ENCODE peak calls at places on chromosomes 1 and 21, in four cellular contexts. One of them, this sample, is unnamed.

GRCh38 chr1:185646202-185646683 is 87.9 kb upstream of the HMCN1 start:
- DNase-seq in retinal pigment epithelial cell: peak
- DNase-seq in DMS153: peak
- DNase-seq in stimulated activated CD4-positive, alpha-beta T cell treated with anti-CD3 and anti-CD28 coated beads, TNF-alpha, amount 100 ng/mL, for 1 hour: no peak
- DNase-seq in this sample: peak

GRCh38 chr21:30257773-30258172 is 25.0 kb downstream of the KRTAP24-1 start:
- DNase-seq in stimulated activated CD4-positive, alpha-beta T cell treated with anti-CD3 and anti-CD28 coated beads, TNF-alpha, amount 100 ng/mL, for 1 hour: no peak
- DNase-seq in DMS153: no peak
- DNase-seq in retinal pigment epithelial cell: no peak
- DNase-seq in this sample: no peak

GRCh38 chr1:156126043-156126700 is 11.7 kb downstream of the LMNA start:
- DNase-seq in stimulated activated CD4-positive, alpha-beta T cell treated with anti-CD3 and anti-CD28 coated beads, TNF-alpha, amount 100 ng/mL, for 1 hour: no peak
- DNase-seq in retinal pigment epithelial cell: peak
- DNase-seq in DMS153: peak
- DNase-seq in this sample: peak

GRCh38 chr1:54284781-54285563 is 85.0 kb downstream of the MRPL37 start:
- DNase-seq in retinal pigment epithelial cell: no peak
- DNase-seq in DMS153: no peak
- DNase-seq in stimulated activated CD4-positive, alpha-beta T cell treated with anti-CD3 and anti-CD28 coated beads, TNF-alpha, amount 100 ng/mL, for 1 hour: no peak
- DNase-seq in this sample: no peak

GRCh38 chr1:181872562-181872961 is 188.9 kb downstream of the ZNF648 start:
- DNase-seq in stimulated activated CD4-positive, alpha-beta T cell treated with anti-CD3 and anti-CD28 coated beads, TNF-alpha, amount 100 ng/mL, for 1 hour: no peak
- DNase-seq in retinal pigment epithelial cell: no peak
- DNase-seq in DMS153: no peak
- DNase-seq in this sample: no peak

GRCh38 chr1:193392686-193393085 is 206.3 kb upstream of the B3GALT2 start:
- DNase-seq in DMS153: no peak
- DNase-seq in stimulated activated CD4-positive, alpha-beta T cell treated with anti-CD3 and anti-CD28 coated beads, TNF-alpha, amount 100 ng/mL, for 1 hour: no peak
- DNase-seq in retinal pigment epithelial cell: no peak
- DNase-seq in this sample: no peak

GRCh38 chr21:15552914-15553491 is 176.8 kb upstream of the USP25 start:
- DNase-seq in retinal pigment epithelial cell: no peak
- DNase-seq in DMS153: no peak
- DNase-seq in stimulated activated CD4-positive, alpha-beta T cell treated with anti-CD3 and anti-CD28 coated beads, TNF-alpha, amount 100 ng/mL, for 1 hour: no peak
- DNase-seq in this sample: no peak

GRCh38 chr1:221888218-221888617 is 146.3 kb upstream of the DUSP10 start:
- DNase-seq in DMS153: no peak
- DNase-seq in stimulated activated CD4-positive, alpha-beta T cell treated with anti-CD3 and anti-CD28 coated beads, TNF-alpha, amount 100 ng/mL, for 1 hour: no peak
- DNase-seq in retinal pigment epithelial cell: no peak
- DNase-seq in this sample: no peak

GRCh38 chr1:36594041-36594440 is 111.3 kb upstream of the CSF3R start:
- DNase-seq in stimulated activated CD4-positive, alpha-beta T cell treated with anti-CD3 and anti-CD28 coated beads, TNF-alpha, amount 100 ng/mL, for 1 hour: no peak
- DNase-seq in DMS153: peak
- DNase-seq in retinal pigment epithelial cell: no peak
- DNase-seq in this sample: no peak

GRCh38 chr1:96598416-96599168 is 123.0 kb upstream of the PTBP2 start:
- DNase-seq in stimulated activated CD4-positive, alpha-beta T cell treated with anti-CD3 and anti-CD28 coated beads, TNF-alpha, amount 100 ng/mL, for 1 hour: no peak
- DNase-seq in DMS153: no peak
- DNase-seq in retinal pigment epithelial cell: no peak
- DNase-seq in this sample: peak

GRCh38 chr1:97654866-97655265 is 266.0 kb downstream of the DPYD start:
- DNase-seq in retinal pigment epithelial cell: no peak
- DNase-seq in DMS153: no peak
- DNase-seq in stimulated activated CD4-positive, alpha-beta T cell treated with anti-CD3 and anti-CD28 coated beads, TNF-alpha, amount 100 ng/mL, for 1 hour: no peak
- DNase-seq in this sample: no peak

GRCh38 chr1:238443687-238444086 is 553.0 kb upstream of the ZP4 start:
- DNase-seq in DMS153: no peak
- DNase-seq in retinal pigment epithelial cell: no peak
- DNase-seq in stimulated activated CD4-positive, alpha-beta T cell treated with anti-CD3 and anti-CD28 coated beads, TNF-alpha, amount 100 ng/mL, for 1 hour: no peak
- DNase-seq in this sample: no peak

GRCh38 chr1:101216623-101217022 is 20.2 kb upstream of the S1PR1 start:
- DNase-seq in stimulated activated CD4-positive, alpha-beta T cell treated with anti-CD3 and anti-CD28 coated beads, TNF-alpha, amount 100 ng/mL, for 1 hour: no peak
- DNase-seq in retinal pigment epithelial cell: no peak
- DNase-seq in DMS153: peak
- DNase-seq in this sample: no peak

GRCh38 chr1:12460911-12461621 is 156.9 kb downstream of the DHRS3 start:
- DNase-seq in stimulated activated CD4-positive, alpha-beta T cell treated with anti-CD3 and anti-CD28 coated beads, TNF-alpha, amount 100 ng/mL, for 1 hour: no peak
- DNase-seq in DMS153: no peak
- DNase-seq in retinal pigment epithelial cell: no peak
- DNase-seq in this sample: no peak

GRCh38 chr21:35658242-35658641 is 402.1 kb downstream of the SETD4 start:
- DNase-seq in DMS153: no peak
- DNase-seq in retinal pigment epithelial cell: no peak
- DNase-seq in stimulated activated CD4-positive, alpha-beta T cell treated with anti-CD3 and anti-CD28 coated beads, TNF-alpha, amount 100 ng/mL, for 1 hour: no peak
- DNase-seq in this sample: peak

GRCh38 chr1:41626616-41627375 is 142.3 kb upstream of the EDN2 start:
- DNase-seq in stimulated activated CD4-positive, alpha-beta T cell treated with anti-CD3 and anti-CD28 coated beads, TNF-alpha, amount 100 ng/mL, for 1 hour: peak
- DNase-seq in retinal pigment epithelial cell: no peak
- DNase-seq in DMS153: no peak
- DNase-seq in this sample: no peak

GRCh38 chr1:209356909-209357498 is 226.5 kb upstream of the CAMK1G start:
- DNase-seq in DMS153: no peak
- DNase-seq in stimulated activated CD4-positive, alpha-beta T cell treated with anti-CD3 and anti-CD28 coated beads, TNF-alpha, amount 100 ng/mL, for 1 hour: no peak
- DNase-seq in retinal pigment epithelial cell: no peak
- DNase-seq in this sample: no peak

GRCh38 chr1:12177999-12178441 is 11.2 kb downstream of the TNFRSF1B start:
- DNase-seq in DMS153: peak
- DNase-seq in stimulated activated CD4-positive, alpha-beta T cell treated with anti-CD3 and anti-CD28 coated beads, TNF-alpha, amount 100 ng/mL, for 1 hour: peak
- DNase-seq in retinal pigment epithelial cell: no peak
- DNase-seq in this sample: peak

GRCh38 chr1:22557341-22557950 is 5.8 kb upstream of the EPHA8 start:
- DNase-seq in retinal pigment epithelial cell: peak
- DNase-seq in stimulated activated CD4-positive, alpha-beta T cell treated with anti-CD3 and anti-CD28 coated beads, TNF-alpha, amount 100 ng/mL, for 1 hour: no peak
- DNase-seq in DMS153: peak
- DNase-seq in this sample: no peak

GRCh38 chr1:110164951-110165350 is 14.7 kb downstream of the SLC6A17 start:
- DNase-seq in stimulated activated CD4-positive, alpha-beta T cell treated with anti-CD3 and anti-CD28 coated beads, TNF-alpha, amount 100 ng/mL, for 1 hour: no peak
- DNase-seq in retinal pigment epithelial cell: no peak
- DNase-seq in DMS153: no peak
- DNase-seq in this sample: no peak

GRCh38 chr1:51638350-51638749 is 21.5 kb downstream of the OSBPL9 start:
- DNase-seq in stimulated activated CD4-positive, alpha-beta T cell treated with anti-CD3 and anti-CD28 coated beads, TNF-alpha, amount 100 ng/mL, for 1 hour: no peak
- DNase-seq in retinal pigment epithelial cell: no peak
- DNase-seq in DMS153: no peak
- DNase-seq in this sample: no peak

GRCh38 chr1:168223681-168224515 is 1.9 kb upstream of the SFT2D2 start:
- DNase-seq in stimulated activated CD4-positive, alpha-beta T cell treated with anti-CD3 and anti-CD28 coated beads, TNF-alpha, amount 100 ng/mL, for 1 hour: no peak
- DNase-seq in DMS153: no peak
- DNase-seq in retinal pigment epithelial cell: no peak
- DNase-seq in this sample: no peak

GRCh38 chr1:71196685-71197084 is 115.8 kb upstream of the ZRANB2 start:
- DNase-seq in retinal pigment epithelial cell: peak
- DNase-seq in stimulated activated CD4-positive, alpha-beta T cell treated with anti-CD3 and anti-CD28 coated beads, TNF-alpha, amount 100 ng/mL, for 1 hour: no peak
- DNase-seq in DMS153: no peak
- DNase-seq in this sample: peak

GRCh38 chr1:157878059-157878458 is 36.5 kb upstream of the CD5L start:
- DNase-seq in DMS153: peak
- DNase-seq in stimulated activated CD4-positive, alpha-beta T cell treated with anti-CD3 and anti-CD28 coated beads, TNF-alpha, amount 100 ng/mL, for 1 hour: no peak
- DNase-seq in retinal pigment epithelial cell: no peak
- DNase-seq in this sample: peak

GRCh38 chr1:34019741-34020552 is 145.1 kb downstream of the CSMD2 start:
- DNase-seq in DMS153: no peak
- DNase-seq in retinal pigment epithelial cell: no peak
- DNase-seq in stimulated activated CD4-positive, alpha-beta T cell treated with anti-CD3 and anti-CD28 coated beads, TNF-alpha, amount 100 ng/mL, for 1 hour: no peak
- DNase-seq in this sample: no peak

GRCh38 chr1:14140800-14141526 is 441.0 kb downstream of the PRDM2 start:
- DNase-seq in DMS153: no peak
- DNase-seq in retinal pigment epithelial cell: peak
- DNase-seq in stimulated activated CD4-positive, alpha-beta T cell treated with anti-CD3 and anti-CD28 coated beads, TNF-alpha, amount 100 ng/mL, for 1 hour: no peak
- DNase-seq in this sample: no peak

This sample was measured in AG08396.